ENCODE peak calls at places on chromosomes 3 and 15, in four cellular contexts. Z is AG04450, R is fibroblast of the aortic adventitia, B is neural crest cell. Y is an unnamed sample.

GRCh38 chr3:59573911-59574310 is 524.1 kb upstream of the CFAP20DC start:
- DNase-seq in Z (peak), R (peak), B (no peak), Y (no peak)

GRCh38 chr15:82978438-82978837 is 7.6 kb upstream of the RAMAC start:
- DNase-seq in Z (no peak), R (no peak), B (no peak), Y (no peak)

GRCh38 chr3:43081796-43082195 is 24.1 kb downstream of the POMGNT2 start:
- DNase-seq in Z (no peak), R (peak), B (no peak), Y (no peak)

GRCh38 chr3:195208183-195208582 is 62.8 kb downstream of the XXYLT1 start:
- DNase-seq in Z (no peak), R (no peak), B (no peak), Y (no peak)

GRCh38 chr3:54784021-54784420 is 143.8 kb downstream of the LRTM1 start:
- DNase-seq in Z (no peak), R (no peak), B (no peak), Y (no peak)

GRCh38 chr3:48897401-48898376 is 993 bp downstream of the SLC25A20 start:
- DNase-seq in Z (no peak), R (no peak), B (no peak), Y (no peak)

GRCh38 chr15:66565731-66566130 is at the start of gene LCTL:
- DNase-seq in Z (peak), R (peak), B (peak), Y (no peak)

GRCh38 chr3:183409219-183409618 is 19.2 kb downstream of the MCF2L2 start:
- DNase-seq in Z (no peak), R (no peak), B (no peak), Y (no peak)

GRCh38 chr3:172924546-172924945 is 174.0 kb downstream of the ECT2 start:
- DNase-seq in Z (no peak), R (no peak), B (no peak), Y (no peak)

GRCh38 chr15:101022876-101023275 is 103.7 kb downstream of the LRRK1 start:
- DNase-seq in Z (no peak), R (no peak), B (no peak), Y (no peak)

DNA sequence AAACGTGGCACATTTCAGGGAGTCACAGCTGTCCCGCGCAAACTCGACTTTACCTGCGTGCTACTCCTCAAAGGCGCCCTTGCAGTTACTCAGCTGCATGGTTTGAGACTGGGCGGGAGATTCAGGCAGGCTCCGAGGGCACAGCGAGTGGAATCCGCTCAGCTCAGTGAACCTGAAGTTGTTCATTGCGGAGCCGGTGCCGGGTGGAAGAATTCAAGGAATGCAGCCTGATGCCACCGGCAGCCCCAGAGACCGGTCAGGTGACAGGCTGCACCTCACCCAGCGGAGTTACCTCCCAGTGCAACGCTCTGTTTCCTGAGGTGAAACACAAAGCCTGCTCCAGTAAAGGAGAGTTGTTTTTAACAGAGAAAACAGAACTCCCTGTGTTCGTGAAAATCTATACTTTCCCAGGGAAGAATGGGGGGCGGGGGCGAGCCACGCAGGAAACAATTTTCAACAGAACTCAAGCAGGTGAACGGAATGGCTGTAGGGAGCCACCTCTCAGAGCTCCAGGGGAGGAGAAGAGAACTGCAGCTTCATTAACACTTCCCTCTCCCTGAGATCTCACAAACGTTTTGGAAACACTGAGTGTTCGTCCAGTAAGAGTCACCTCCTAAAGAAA is 3.8 kb downstream of the VEPH1 start:
- DNase-seq in Z (no peak), R (no peak), B (peak), Y (peak)
- TF ChIP-seq CTCF in Z (peak), R (peak), B (peak), Y (no peak)

GRCh38 chr3:67414740-67415139 is 239.7 kb downstream of the SUCLG2 start:
- DNase-seq in Z (no peak), R (no peak), B (no peak), Y (no peak)

GRCh38 chr3:67418539-67419529 is 235.6 kb downstream of the SUCLG2 start:
- DNase-seq in Z (peak), R (peak), B (no peak), Y (no peak)

GRCh38 chr3:67419779-67420178 is 234.6 kb downstream of the SUCLG2 start:
- DNase-seq in Z (no peak), R (no peak), B (no peak), Y (no peak)

GRCh38 chr3:67415504-67415903 is 238.9 kb downstream of the SUCLG2 start:
- DNase-seq in Z (peak), R (peak), B (no peak), Y (no peak)

DNA sequence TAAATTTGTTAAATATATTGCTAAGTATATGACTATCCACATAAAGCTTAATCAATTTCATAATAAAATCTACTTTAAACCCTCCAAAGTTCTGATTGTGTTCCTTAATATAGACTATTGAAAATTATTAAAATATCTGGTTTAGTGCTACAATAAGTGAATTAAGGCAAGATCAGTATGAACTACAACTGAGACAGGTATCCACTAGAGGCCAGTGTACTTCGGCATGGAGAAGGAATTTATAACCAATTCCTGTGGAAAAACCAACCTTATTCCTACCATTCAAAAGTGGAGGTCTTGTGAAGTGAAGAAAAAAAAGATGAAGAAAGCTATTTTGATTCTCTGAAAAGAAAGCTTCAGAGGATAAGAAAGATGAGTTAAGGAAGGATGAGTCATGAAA is 237.7 kb downstream of the SUCLG2 start:
- DNase-seq in Z (no peak), R (no peak), B (no peak), Y (no peak)
- TF ChIP-seq CTCF in Z (peak), R (no peak), B (no peak), Y (no peak)

GRCh38 chr15:89750560-89751542 is at the start of gene MESP1:
- DNase-seq in Z (peak), R (peak), B (peak), Y (peak)
- TF ChIP-seq CTCF in Z (peak), R (peak), B (peak), Y (peak)

GRCh38 chr15:50778089-50778488 is 12.6 kb upstream of the SPPL2A start:
- DNase-seq in Z (no peak), R (no peak), B (no peak), Y (no peak)

GRCh38 chr15:50773389-50773788 is 7.9 kb upstream of the SPPL2A start:
- DNase-seq in Z (no peak), R (no peak), B (no peak), Y (no peak)

GRCh38 chr15:50774450-50774849 is 8.9 kb upstream of the SPPL2A start:
- DNase-seq in Z (no peak), R (no peak), B (no peak), Y (no peak)

GRCh38 chr15:50777045-50777444 is 11.5 kb upstream of the SPPL2A start:
- DNase-seq in Z (no peak), R (no peak), B (no peak), Y (no peak)
- TF ChIP-seq CTCF in Z (peak), R (peak), B (peak), Y (peak)

DNA sequence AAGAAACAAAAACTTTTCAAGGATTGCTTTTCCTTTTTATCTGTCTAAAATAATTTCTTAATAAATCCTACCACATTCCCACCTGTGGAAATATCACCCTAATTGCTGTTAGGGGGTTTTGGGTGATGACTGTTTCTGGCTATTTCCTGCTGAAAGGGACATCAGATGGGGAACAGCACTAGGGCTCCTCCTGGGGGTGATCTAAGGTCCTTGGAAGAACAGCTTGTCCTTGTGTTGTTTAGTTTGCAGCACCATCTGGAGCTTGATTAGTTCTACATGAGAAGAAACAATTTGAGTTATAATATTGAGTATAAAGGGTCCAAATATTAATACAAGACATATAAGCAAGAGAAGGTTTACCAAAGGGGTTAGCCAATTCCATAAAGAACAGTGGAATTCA is 18.7 kb downstream of the OR5H15 start:
- DNase-seq in Z (no peak), R (no peak), B (no peak), Y (no peak)
- TF ChIP-seq CTCF in Z (no peak), R (no peak), B (no peak), Y (no peak)

GRCh38 chr3:6697722-6698121 is 163.2 kb upstream of the GRM7 start:
- DNase-seq in Z (no peak), R (no peak), B (no peak), Y (no peak)

DNA sequence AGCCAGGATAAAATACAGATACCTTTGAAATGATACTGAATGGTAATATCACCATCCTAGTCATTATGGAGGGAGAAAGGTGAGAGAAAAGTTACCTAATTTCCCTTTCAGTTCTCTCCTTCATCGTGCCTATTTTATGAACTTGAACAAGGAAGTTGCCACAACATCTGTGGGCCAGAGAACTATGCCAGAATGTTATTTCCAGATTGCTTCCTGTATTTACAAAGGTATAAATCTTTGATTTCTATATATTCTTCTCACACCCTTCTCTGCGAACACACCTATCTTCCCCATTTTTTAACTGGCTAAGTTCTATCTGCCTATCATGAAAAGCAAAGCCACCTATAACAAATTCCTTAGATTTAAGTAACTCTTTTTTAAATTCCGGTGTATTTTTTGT is 163.6 kb upstream of the GRM7 start:
- DNase-seq in Z (no peak), R (no peak), B (no peak), Y (no peak)
- TF ChIP-seq CTCF in Z (no peak), R (no peak), B (no peak), Y (no peak)

DNA sequence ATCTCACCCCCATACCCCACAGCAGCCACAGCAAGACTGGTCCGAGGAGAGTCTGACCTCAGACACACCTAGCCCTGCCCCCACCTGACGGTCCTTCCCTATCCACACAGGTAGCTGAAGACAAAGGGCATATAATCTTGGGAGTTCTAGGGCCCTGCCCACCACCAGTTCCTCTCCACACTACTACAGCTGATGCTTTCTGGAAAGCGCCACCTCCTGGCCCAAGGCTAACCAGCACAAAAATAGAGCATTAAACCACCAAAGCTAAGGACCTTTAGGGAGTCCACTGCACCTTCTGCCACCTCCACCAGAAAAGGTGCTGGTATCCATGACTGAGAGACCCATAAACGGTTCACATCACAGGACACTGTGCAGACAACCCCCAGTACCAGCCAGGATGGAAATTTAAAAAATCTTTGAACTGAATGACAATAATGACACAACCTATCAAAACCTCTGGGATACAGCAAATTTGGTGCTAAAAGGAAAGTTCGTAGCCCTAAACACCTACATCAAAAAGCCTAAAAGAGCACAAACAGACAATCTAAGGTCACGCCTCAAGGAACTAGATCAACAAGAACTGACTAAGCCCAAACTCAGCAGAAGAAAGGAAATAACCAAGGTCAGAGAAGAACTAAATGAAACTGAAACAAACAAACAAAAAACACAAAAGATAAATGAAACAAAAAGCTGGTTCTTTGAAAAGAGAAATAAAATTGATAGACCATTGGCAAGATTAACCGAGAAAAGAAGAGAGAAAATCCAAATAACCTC is 122.1 kb upstream of the TPRG1 start:
- DNase-seq in Z (no peak), R (no peak), B (no peak), Y (no peak)
- TF ChIP-seq CTCF in Z (no peak), R (peak), B (peak), Y (no peak)

DNA sequence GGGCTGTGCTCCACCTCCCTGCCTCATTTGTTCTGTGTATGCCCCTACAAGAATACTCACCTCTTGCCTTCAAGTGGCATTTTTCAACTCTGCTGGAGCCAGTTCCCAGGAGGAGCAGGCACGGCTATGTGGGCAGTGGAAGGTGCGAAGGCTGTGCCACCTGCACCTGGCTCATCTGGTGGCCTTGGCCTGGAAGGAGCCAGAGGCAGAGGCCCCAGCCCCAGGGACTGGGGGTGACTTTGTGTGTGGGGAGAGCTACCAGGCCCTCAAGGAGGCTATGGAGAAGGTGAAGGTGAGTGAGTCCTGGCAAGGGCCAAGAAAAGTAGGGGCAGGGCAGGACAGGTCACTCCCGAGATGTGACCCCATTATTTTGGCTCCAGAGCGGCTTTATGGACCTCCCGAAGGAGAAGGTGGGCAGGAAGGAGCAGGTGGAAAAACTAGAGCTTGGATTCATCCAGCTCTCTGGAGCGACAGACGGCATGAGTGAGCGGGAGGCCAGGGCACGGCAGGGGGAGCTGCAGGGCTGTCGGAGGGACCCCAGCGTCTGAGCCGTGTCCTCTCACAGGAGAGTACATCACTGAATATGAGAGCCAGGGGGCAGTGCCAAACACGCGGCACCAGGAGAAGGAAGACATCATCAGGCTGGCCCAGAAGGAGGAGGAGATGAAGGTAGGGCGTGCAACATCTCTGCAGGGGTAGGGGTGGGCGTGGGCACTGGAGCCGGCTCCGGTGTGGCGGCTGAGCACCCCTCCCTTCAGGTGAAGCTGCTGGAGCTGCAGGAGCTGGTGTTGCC is 57.3 kb upstream of the UBE2Q2 start:
- DNase-seq in Z (no peak), R (no peak), B (peak), Y (no peak)
- TF ChIP-seq CTCF in Z (peak), R (no peak), B (peak), Y (no peak)

DNA sequence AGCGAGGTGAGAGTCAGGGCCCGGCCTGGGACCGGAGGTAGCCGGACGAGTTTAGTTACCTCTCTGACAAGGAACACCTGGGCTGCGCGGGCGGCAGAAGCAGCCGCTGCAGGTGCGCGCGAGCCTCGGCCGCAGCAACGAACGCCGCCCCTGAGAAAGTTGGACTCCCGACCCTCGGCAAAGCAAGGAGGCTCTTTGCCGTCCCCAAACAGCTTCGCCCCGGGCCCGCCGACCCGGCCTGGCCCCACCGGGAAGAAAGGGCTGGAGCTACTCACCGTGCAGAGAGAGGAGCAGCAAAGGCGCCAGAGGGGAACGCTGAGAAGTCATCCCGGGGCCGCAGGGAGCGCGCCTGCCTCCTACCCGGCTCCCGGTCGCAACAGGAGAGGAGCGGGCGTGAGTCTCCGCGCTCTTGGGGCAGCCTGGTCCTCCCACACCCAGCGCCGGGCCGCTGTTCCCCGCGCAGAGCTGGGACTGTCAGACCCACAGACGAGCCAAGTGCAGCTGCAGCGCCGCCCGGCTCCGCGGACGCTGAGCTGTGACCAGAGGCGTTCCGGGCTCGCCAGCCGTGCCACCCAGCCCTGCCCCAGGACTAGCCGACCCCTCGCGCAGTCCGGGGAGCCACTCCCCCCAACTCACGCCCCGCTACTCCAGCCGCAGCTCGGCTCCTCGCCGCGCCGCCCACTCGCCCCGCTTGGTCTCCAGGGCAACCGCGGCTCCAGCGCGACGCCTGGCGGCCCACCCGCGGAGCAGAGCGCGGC is at the start of gene IGSF11:
- DNase-seq in Z (no peak), R (peak), B (peak), Y (peak)
- TF ChIP-seq CTCF in Z (peak), R (no peak), B (peak), Y (peak)

Y was measured in glutamatergic neuron.